ENCODE peak calls at places on chromosomes 12 and 14, in four cellular contexts. L is GM12892, C is SK-N-SH, M is K562. U is an unnamed sample.

GRCh38 chr12:64729909-64730584 is 29.2 kb downstream of the GNS start:
- DNase-seq in L (no peak), C (no peak), M (no peak), U (no peak)

GRCh38 chr14:38605193-38606114 is 349.6 kb upstream of the CLEC14A start:
- DNase-seq in L (no peak), C (no peak), M (no peak), U (no peak)

GRCh38 chr12:81208193-81208946 is 130.5 kb downstream of the ACSS3 start:
- DNase-seq in L (no peak), C (no peak), M (no peak), U (no peak)

GRCh38 chr12:12181516-12181915 is 85.3 kb downstream of the LRP6 start:
- DNase-seq in L (no peak), C (no peak), M (no peak), U (no peak)

GRCh38 chr12:70985850-70986249 is 65.3 kb upstream of the PTPRR start:
- DNase-seq in L (no peak), C (no peak), M (no peak), U (no peak)

GRCh38 chr12:1047898-1048660 is 57.1 kb downstream of the ERC1 start:
- DNase-seq in L (no peak), C (peak; percentile 66), M (no peak), U (no peak)

GRCh38 chr12:123139926-123140674 is 10.8 kb downstream of the PITPNM2 start:
- DNase-seq in L (no peak), C (no peak), M (no peak), U (no peak)

GRCh38 chr12:121815221-121815620 is 11.4 kb downstream of the SETD1B start:
- DNase-seq in L (no peak), C (no peak), M (no peak), U (no peak)

GRCh38 chr14:87097021-87097420 is 896.0 kb downstream of the GALC start:
- DNase-seq in L (no peak), C (no peak), M (no peak), U (no peak)

GRCh38 chr12:99804715-99805114 is 157.2 kb downstream of the GARIN6 start:
- DNase-seq in L (no peak), C (no peak), M (no peak), U (no peak)

GRCh38 chr14:31966896-31967668 is 110.0 kb upstream of the ARHGAP5 start:
- DNase-seq in L (no peak), C (no peak), M (no peak), U (no peak)

GRCh38 chr14:26596722-26597030 is 1.2 kb downstream of the NOVA1 start:
- DNase-seq in L (no peak), C (no peak), M (no peak), U (no peak)

GRCh38 chr14:50311974-50312733 is at the start of the genes DMAC2L and L2HGDH:
- DNase-seq in L (peak; percentile 95), C (peak; percentile 98), M (peak; percentile 96), U (peak; percentile 96)

GRCh38 chr12:24135158-24135850 is 185.8 kb upstream of the SOX5 start:
- DNase-seq in L (no peak), C (peak; percentile 38), M (no peak), U (no peak)

GRCh38 chr12:19298837-19299605 is 140.3 kb upstream of the AEBP2 start:
- DNase-seq in L (no peak), C (no peak), M (no peak), U (no peak)

GRCh38 chr12:42552822-42553221 is 36.7 kb downstream of the PRICKLE1 start:
- DNase-seq in L (no peak), C (no peak), M (no peak), U (no peak)

GRCh38 chr12:78864483-78865296 is at the start of gene SYT1:
- DNase-seq in L (peak; percentile 6), C (peak; percentile 92), M (no peak), U (no peak)

GRCh38 chr12:125999643-126000042 is 934.4 kb downstream of the AACS start:
- DNase-seq in L (no peak), C (no peak), M (no peak), U (no peak)

GRCh38 chr12:6978188-6978986 is 7.7 kb downstream of the EMG1 start:
- DNase-seq in L (no peak), C (no peak), M (no peak), U (no peak)

GRCh38 chr14:49879683-49880204 is 13.1 kb upstream of the ARF6 start:
- DNase-seq in L (no peak), C (peak; percentile 65), M (peak; percentile 65), U (no peak)

GRCh38 chr12:13223176-13223806 is 26.8 kb downstream of the EMP1 start:
- DNase-seq in L (no peak), C (no peak), M (no peak), U (no peak)

GRCh38 chr12:130137141-130138018 is 24.9 kb upstream of the FZD10 start:
- DNase-seq in L (no peak), C (no peak), M (no peak), U (no peak)

GRCh38 chr14:103517626-103518415 is 4.8 kb downstream of the CKB start:
- DNase-seq in L (no peak), C (peak; percentile 57), M (no peak), U (no peak)

GRCh38 chr12:115204957-115205754 is 521.2 kb upstream of the TBX3 start:
- DNase-seq in L (no peak), C (no peak), M (no peak), U (no peak)

GRCh38 chr12:81043979-81044740 is 33.7 kb upstream of the ACSS3 start:
- DNase-seq in L (no peak), C (no peak), M (no peak), U (no peak)

GRCh38 chr14:59301354-59301753 is 112.9 kb downstream of the DAAM1 start:
- DNase-seq in L (peak; percentile 12), C (no peak), M (no peak), U (peak; percentile 21)

GRCh38 chr12:81329088-81329487 is 251.2 kb downstream of the ACSS3 start:
- DNase-seq in L (no peak), C (no peak), M (no peak), U (no peak)

GRCh38 chr12:77062846-77063461 is 2.4 kb downstream of the E2F7 start:
- DNase-seq in L (no peak), C (no peak), M (peak; percentile 50), U (no peak)

GRCh38 chr14:56885795-56886194 is 75.5 kb upstream of the OTX2 start:
- DNase-seq in L (no peak), C (no peak), M (no peak), U (no peak)

GRCh38 chr14:35829449-35829848 is 3.3 kb downstream of the BRMS1L start:
- DNase-seq in L (no peak), C (no peak), M (no peak), U (no peak)

GRCh38 chr12:14366211-14366762 is 805 bp downstream of the ATF7IP start:
- DNase-seq in L (no peak), C (no peak), M (no peak), U (no peak)

GRCh38 chr14:35215110-35215872 is 76.9 kb upstream of the PSMA6 start:
- DNase-seq in L (no peak), C (no peak), M (peak; percentile 6), U (no peak)

GRCh38 chr14:40694026-40694425 is 912.6 kb upstream of the LRFN5 start:
- DNase-seq in L (no peak), C (no peak), M (no peak), U (no peak)

GRCh38 chr12:74185360-74185759 is 352.3 kb upstream of the ATXN7L3B start:
- DNase-seq in L (no peak), C (no peak), M (no peak), U (no peak)

GRCh38 chr12:76623929-76624328 is 64.4 kb upstream of the OSBPL8 start:
- DNase-seq in L (no peak), C (no peak), M (no peak), U (no peak)

GRCh38 chr12:118354903-118355302 is 17.8 kb downstream of the TAOK3 start:
- DNase-seq in L (no peak), C (no peak), M (no peak), U (no peak)

GRCh38 chr12:118355838-118356237 is 16.9 kb downstream of the TAOK3 start:
- DNase-seq in L (no peak), C (no peak), M (no peak), U (no peak)

GRCh38 chr12:118358008-118358359 is 14.7 kb downstream of the TAOK3 start:
- DNase-seq in L (no peak), C (no peak), M (no peak), U (no peak)

GRCh38 chr12:118357327-118358007 is 15.2 kb downstream of the TAOK3 start:
- DNase-seq in L (peak; percentile 27), C (peak; percentile 42), M (peak; percentile 90), U (no peak)

GRCh38 chr12:118356809-118357326 is 15.8 kb downstream of the TAOK3 start:
- DNase-seq in L (no peak), C (no peak), M (no peak), U (no peak)
- TF ChIP-seq TAF1 in L (no peak), C (no peak), M (no peak), U (no peak)

DNA sequence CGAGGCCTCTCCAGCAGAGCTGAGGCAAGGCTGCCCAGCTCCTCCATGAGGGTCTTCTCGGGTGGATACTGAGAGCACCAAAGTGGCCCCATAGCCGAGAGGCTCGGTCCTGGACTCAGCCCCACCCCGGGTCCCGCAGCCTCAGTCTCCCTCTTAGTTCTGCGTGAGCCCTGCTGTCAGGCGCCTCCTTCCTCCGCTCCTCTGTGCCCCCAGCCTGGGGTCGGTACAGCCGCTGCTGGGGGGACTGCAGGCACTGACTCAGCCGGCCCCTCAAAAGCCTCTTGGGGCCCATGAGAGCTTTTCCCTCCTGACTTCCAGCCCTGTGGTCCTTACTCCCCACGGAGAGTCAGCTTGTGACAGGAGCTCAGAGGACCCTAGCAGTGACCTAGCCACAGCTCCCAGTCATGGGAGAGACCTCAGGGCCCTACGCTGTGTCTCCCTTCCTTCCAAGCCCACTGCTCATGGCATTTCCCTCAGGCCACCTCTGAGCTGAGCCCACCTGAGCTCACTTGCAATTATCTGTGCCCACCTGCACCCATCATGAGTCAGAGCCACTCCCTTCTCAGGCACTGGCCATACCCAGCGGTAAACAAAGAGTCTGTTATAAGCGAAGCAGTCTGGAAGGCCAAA is 295.0 kb upstream of the RTL1 start:
- DNase-seq in L (no peak), C (peak; percentile 10), M (no peak), U (no peak)
- TF ChIP-seq TAF1 in L (no peak), C (no peak), M (no peak), U (no peak)

GRCh38 chr12:31659087-31659942 is at the start of gene ETFBKMT:
- DNase-seq in L (peak; percentile 77), C (peak; percentile 82), M (peak; percentile 90), U (peak; percentile 74)
- TF ChIP-seq TAF1 in L (no peak), C (peak; percentile 23), M (no peak), U (peak; percentile 52)

GRCh38 chr12:113242560-113242959 is 21.3 kb downstream of the TPCN1 start:
- DNase-seq in L (no peak), C (no peak), M (no peak), U (no peak)

GRCh38 chr12:113240395-113240794 is 19.1 kb downstream of the TPCN1 start:
- DNase-seq in L (no peak), C (no peak), M (no peak), U (no peak)

GRCh38 chr12:113241191-113242017 is 20.1 kb downstream of the TPCN1 start:
- DNase-seq in L (no peak), C (no peak), M (no peak), U (no peak)

GRCh38 chr12:113239811-113240331 is 18.6 kb downstream of the TPCN1 start:
- DNase-seq in L (no peak), C (no peak), M (no peak), U (no peak)

DNA sequence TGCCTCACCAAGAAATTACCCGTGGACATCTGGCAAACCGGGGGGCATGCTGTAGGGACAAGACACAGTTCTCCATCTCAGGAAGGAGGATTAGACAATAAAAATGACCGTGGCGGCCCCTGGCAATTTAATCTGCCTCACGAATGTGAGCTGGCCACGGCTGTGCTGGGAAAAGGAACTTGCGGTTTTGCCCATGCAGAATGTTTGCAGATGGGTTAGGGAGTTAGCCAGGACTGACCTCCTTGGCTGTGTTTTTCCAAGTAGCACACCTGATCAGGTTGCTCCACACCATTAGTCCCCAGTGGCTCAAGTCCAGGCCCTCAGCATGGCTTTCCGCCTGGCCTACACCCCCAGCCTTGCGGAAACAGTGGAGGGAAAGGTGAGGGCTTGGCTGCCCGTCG is 20.8 kb downstream of the TPCN1 start:
- DNase-seq in L (no peak), C (no peak), M (no peak), U (no peak)
- TF ChIP-seq TAF1 in L (no peak), C (no peak), M (no peak), U (no peak)